ENCODE peak calls at places on chromosomes 12 and 14, in four cellular contexts. B is left cardiac atrium, Q is T47D, Z is frontal cortex. G is an unnamed sample.

GRCh38 chr12:45879363-45879895 is 110.9 kb downstream of the SCAF11 start:
- DNase-seq in B (no peak), Q (no peak), Z (no peak), G (no peak)

GRCh38 chr14:105865904-105866840 is 339.8 kb downstream of the TMEM121 start:
- DNase-seq in B (no peak), Q (no peak), Z (no peak), G (no peak)

GRCh38 chr14:25150401-25150800 is 100.5 kb upstream of the STXBP6 start:
- DNase-seq in B (no peak), Q (no peak), Z (no peak), G (no peak)

GRCh38 chr12:6444704-6445688 is at the start of gene CD27:
- DNase-seq in B (no peak), Q (no peak), Z (no peak), G (no peak)

GRCh38 chr14:64563696-64564095 is 13.9 kb downstream of the PPP1R36 start:
- DNase-seq in B (no peak), Q (no peak), Z (no peak), G (no peak)

GRCh38 chr12:116642101-116642500 is 82.9 kb downstream of the MAP1LC3B2 start:
- DNase-seq in B (no peak), Q (no peak), Z (no peak), G (no peak)

GRCh38 chr12:116065561-116065960 is 211.9 kb downstream of the MED13L start:
- DNase-seq in B (no peak), Q (no peak), Z (no peak), G (no peak)

GRCh38 chr12:91335724-91336123 is 153.1 kb upstream of the DCN start:
- DNase-seq in B (no peak), Q (no peak), Z (no peak), G (no peak)

GRCh38 chr12:106235770-106236169 is 12.1 kb downstream of the CKAP4 start:
- DNase-seq in B (no peak), Q (peak; percentile 31), Z (no peak), G (no peak)

GRCh38 chr12:71756054-71756675 is 1.5 kb downstream of the RAB21 start:
- DNase-seq in B (no peak), Q (no peak), Z (no peak), G (no peak)

GRCh38 chr12:60020068-60020467 is 424.2 kb downstream of the SLC16A7 start:
- DNase-seq in B (no peak), Q (no peak), Z (no peak), G (no peak)

GRCh38 chr12:54133663-54134375 is 55.0 kb downstream of the SMUG1 start:
- DNase-seq in B (no peak), Q (no peak), Z (no peak), G (no peak)

GRCh38 chr12:88922816-88923215 is 342.5 kb upstream of the KITLG start:
- DNase-seq in B (no peak), Q (no peak), Z (no peak), G (no peak)

GRCh38 chr12:122610911-122611310 is 83.9 kb downstream of the KNTC1 start:
- DNase-seq in B (no peak), Q (peak; percentile 59), Z (no peak), G (no peak)

GRCh38 chr14:70380834-70381233 is 21.4 kb upstream of the COX16 start:
- DNase-seq in B (no peak), Q (no peak), Z (no peak), G (no peak)

GRCh38 chr12:57473392-57473791 is 6.3 kb downstream of the ARHGAP9 start:
- DNase-seq in B (no peak), Q (no peak), Z (no peak), G (no peak)

GRCh38 chr14:94594441-94594840 is 13.2 kb downstream of the SERPINA5 start:
- DNase-seq in B (no peak), Q (no peak), Z (no peak), G (no peak)

GRCh38 chr14:71776463-71777359 is 155.5 kb upstream of the RGS6 start:
- DNase-seq in B (no peak), Q (no peak), Z (no peak), G (no peak)

GRCh38 chr14:22383515-22384166 is 205.4 kb downstream of the DAD1 start:
- DNase-seq in B (no peak), Q (no peak), Z (no peak), G (no peak)

GRCh38 chr12:54129028-54129903 is 59.5 kb downstream of the SMUG1 start:
- DNase-seq in B (no peak), Q (no peak), Z (no peak), G (no peak)

GRCh38 chr12:94571556-94571955 is 78.8 kb downstream of the TMCC3 start:
- DNase-seq in B (peak; percentile 61), Q (no peak), Z (no peak), G (peak; percentile 93)

GRCh38 chr12:65891219-65891618 is 66.9 kb downstream of the HMGA2 start:
- DNase-seq in B (no peak), Q (no peak), Z (no peak), G (peak; percentile 31)

G was measured in ACHN.